ENCODE peak calls at places on chromosomes 4 and X, in nine cellular contexts. A is uterus; X is omental fat pad; B is NCI-H510A treated with DMSO at 0.1 percent for 48 hours; E is EL; Z is activated naive CD4-positive, alpha-beta T cell treated with anti-CD3 and anti-CD28 coated beads for 36 hours; K is mucosa of descending colon; J is stimulated activated CD8-positive, alpha-beta memory T cell treated with anti-CD3 and anti-CD28 coated beads, Interleukin-12 subunit alpha, Interleukin-12 subunit beta, amount 100 ng/mL, for 4 hours; U is neural crest cell. C is an unnamed sample.

GRCh38 chrX:49165901-49166881 is 3.6 kb downstream of the MAGIX start:
- DNase-seq in X (no peak), A (peak), J (peak), K (peak), Z (peak), U (peak), B (peak), E (peak), C (peak)

GRCh38 chr4:76950052-76950845 is 697 bp downstream of the SEPTIN11 start:
- DNase-seq in U (peak), Z (peak), X (no peak), J (peak), B (no peak), K (peak), A (peak), E (peak), C (peak)

GRCh38 chr4:8648296-8648695 is 55.7 kb downstream of the CPZ start:
- DNase-seq in K (no peak), B (no peak), U (no peak), Z (no peak), J (no peak), X (no peak), A (no peak), E (no peak), C (no peak)

GRCh38 chrX:134717698-134718328 is 59.5 kb upstream of the PLAC1 start:
- DNase-seq in Z (peak), U (no peak), J (no peak), X (no peak), E (no peak), K (no peak), B (no peak), A (no peak), C (no peak)

GRCh38 chr4:38109896-38110295 is 149.7 kb downstream of the PTTG2 start:
- DNase-seq in Z (no peak), K (no peak), X (no peak), E (no peak), A (no peak), B (no peak), J (no peak), U (peak), C (no peak)

GRCh38 chr4:44984083-44984482 is 257.7 kb upstream of the GNPDA2 start:
- DNase-seq in J (no peak), K (no peak), A (no peak), U (no peak), Z (no peak), E (no peak), B (no peak), X (no peak), C (no peak)

GRCh38 chr4:174538123-174538875 is 16.0 kb upstream of the HPGD start:
- DNase-seq in K (no peak), J (no peak), E (no peak), U (no peak), B (peak), Z (no peak), X (no peak), A (no peak), C (no peak)

GRCh38 chr4:1992468-1993168 is 16.2 kb downstream of the NELFA start:
- DNase-seq in U (no peak), E (no peak), K (peak), B (no peak), A (no peak), Z (no peak), J (no peak), X (no peak), C (no peak)

GRCh38 chr4:10117424-10118354 is 1.1 kb upstream of the WDR1 start:
- DNase-seq in K (no peak), Z (peak), B (no peak), U (no peak), E (peak), J (no peak), A (peak), X (no peak), C (no peak)

GRCh38 chrX:25198253-25198652 is 182.5 kb upstream of the ARX start:
- DNase-seq in B (no peak), U (no peak), X (no peak), J (no peak), Z (no peak), K (no peak), A (no peak), E (no peak), C (no peak)

GRCh38 chr4:40112393-40112792 is 55.7 kb downstream of the N4BP2 start:
- DNase-seq in X (no peak), Z (no peak), J (no peak), E (no peak), U (no peak), K (no peak), A (no peak), B (no peak), C (no peak)

GRCh38 chrX:120365320-120365719 is 3.4 kb downstream of the ATP1B4 start:
- DNase-seq in U (no peak), B (peak), E (peak), Z (peak), J (no peak), X (no peak), K (peak), A (no peak), C (peak)

GRCh38 chr4:154313004-154313587 is 178.5 kb downstream of the DCHS2 start:
- DNase-seq in X (no peak), J (no peak), U (no peak), A (no peak), Z (no peak), E (no peak), B (no peak), K (no peak), C (no peak)

GRCh38 chrX:39519566-39520301 is 578.0 kb downstream of the BCOR start:
- DNase-seq in A (no peak), Z (no peak), J (no peak), K (no peak), U (no peak), X (no peak), B (no peak), E (no peak), C (no peak)

GRCh38 chrX:70253377-70254062 is 6.5 kb downstream of the P2RY4 start:
- DNase-seq in K (no peak), U (no peak), E (peak), Z (peak), A (no peak), B (peak), J (no peak), X (no peak), C (no peak)

GRCh38 chr4:19729873-19730735 is 521.6 kb upstream of the SLIT2 start:
- DNase-seq in X (no peak), Z (no peak), E (peak), B (no peak), J (no peak), K (no peak), U (no peak), A (no peak), C (no peak)

GRCh38 chr4:67483868-67484602 is 61.3 kb downstream of the CENPC start:
- DNase-seq in A (no peak), E (peak), B (no peak), Z (no peak), X (no peak), K (no peak), J (no peak), U (no peak), C (no peak)

GRCh38 chrX:40154853-40155616 is 57.3 kb upstream of the BCOR start:
- DNase-seq in U (peak), Z (peak), E (peak), K (peak), A (peak), B (peak), X (no peak), J (no peak), C (no peak)

GRCh38 chrX:95919605-95920004 is 765.0 kb upstream of the DIAPH2 start:
- DNase-seq in E (no peak), U (no peak), B (no peak), A (no peak), J (no peak), X (no peak), K (no peak), Z (no peak), C (no peak)

GRCh38 chr4:134001057-134001456 is 200.5 kb downstream of the PABPC4L start:
- DNase-seq in K (no peak), Z (no peak), J (no peak), X (no peak), A (no peak), U (no peak), B (no peak), E (peak), C (no peak)

GRCh38 chr4:124199185-124199584 is 513.3 kb downstream of the ANKRD50 start:
- DNase-seq in Z (no peak), E (no peak), U (no peak), A (no peak), K (no peak), B (no peak), J (no peak), X (no peak), C (no peak)

GRCh38 chr4:4492161-4492847 is 49.5 kb downstream of the STX18 start:
- DNase-seq in U (no peak), Z (peak), J (no peak), E (peak), X (no peak), K (no peak), A (no peak), B (no peak), C (no peak)

GRCh38 chr4:89248879-89249281 is 58.7 kb downstream of the GPRIN3 start:
- DNase-seq in B (peak), J (no peak), U (no peak), A (no peak), X (no peak), E (no peak), Z (no peak), K (no peak), C (no peak)

GRCh38 chr4:159178147-159178541 is 75.3 kb downstream of the RAPGEF2 start:
- DNase-seq in E (peak), J (no peak), X (no peak), B (peak), A (no peak), Z (no peak), K (no peak), U (no peak), C (no peak)

GRCh38 chrX:40108084-40108958 is 10.6 kb upstream of the BCOR start:
- DNase-seq in E (no peak), U (no peak), J (no peak), X (no peak), K (peak), Z (no peak), A (peak), B (peak), C (no peak)

GRCh38 chr4:74283614-74284013 is 24.7 kb upstream of the EPGN start:
- DNase-seq in A (no peak), E (peak), K (no peak), J (no peak), U (no peak), X (no peak), Z (no peak), B (no peak), C (no peak)

GRCh38 chr4:160403066-160403465 is 1300.2 kb downstream of the RAPGEF2 start:
- DNase-seq in A (no peak), Z (no peak), B (no peak), K (no peak), E (no peak), U (no peak), X (no peak), J (no peak), C (no peak)

GRCh38 chr4:52312722-52313121 is 261.6 kb downstream of the SPATA18 start:
- DNase-seq in Z (no peak), X (no peak), U (no peak), J (no peak), E (no peak), A (no peak), B (no peak), K (no peak), C (no peak)

GRCh38 chr4:61202638-61203495 is 2.7 kb downstream of the ADGRL3 start:
- DNase-seq in B (peak), U (peak), K (no peak), Z (no peak), E (peak), A (no peak), X (no peak), J (no peak), C (no peak)

GRCh38 chrX:47218280-47218919 is at the start of gene CDK16:
- DNase-seq in X (no peak), B (peak), J (peak), U (peak), A (peak), K (peak), E (peak), Z (peak), C (peak)

GRCh38 chr4:165106518-165106917 is 6.1 kb downstream of the TMEM192 start:
- DNase-seq in K (no peak), B (no peak), Z (no peak), X (no peak), J (no peak), U (no peak), E (no peak), A (no peak), C (no peak)

GRCh38 chr4:122576261-122577188 is 44.3 kb downstream of the IL21 start:
- DNase-seq in Z (peak), X (no peak), E (peak), A (no peak), U (peak), K (no peak), J (no peak), B (peak), C (no peak)

GRCh38 chr4:129806986-129807385 is 711.0 kb downstream of the C4orf33 start:
- DNase-seq in K (no peak), A (no peak), E (no peak), Z (no peak), U (no peak), X (no peak), B (no peak), J (no peak), C (no peak)

GRCh38 chrX:20952180-20952579 is 422.0 kb upstream of the CNKSR2 start:
- DNase-seq in U (no peak), E (no peak), Z (no peak), J (no peak), X (no peak), B (no peak), A (no peak), K (no peak), C (no peak)

GRCh38 chrX:38276089-38276488 is 51.2 kb downstream of the RPGR start:
- DNase-seq in E (no peak), J (no peak), Z (no peak), A (no peak), X (no peak), B (no peak), U (no peak), K (no peak), C (no peak)

GRCh38 chr4:91448668-91449330 is 855.0 kb upstream of the GRID2 start:
- DNase-seq in Z (no peak), B (no peak), E (no peak), U (no peak), X (no peak), J (no peak), A (no peak), K (no peak), C (no peak)

GRCh38 chrX:2538016-2538415 is 37.2 kb upstream of the DHRSX start:
- DNase-seq in A (no peak), B (no peak), U (peak), E (no peak), K (no peak), J (no peak), X (no peak), Z (no peak), C (no peak)